ENCODE peak calls at places on chromosome 11, in seven cellular contexts. One of them, this sample, is unnamed.
A peak's percentile ranks its signal among the peaks of the same experiment; 100 is the strongest.

GRCh38 chr11:45618897-45619296 is 46.5 kb downstream of the CHST1 start:
- DNase-seq in C1 segment of cervical spinal cord: no peak
- DNase-seq in stimulated activated CD4-positive, alpha-beta T cell treated with anti-CD3 and anti-CD28 coated beads, Interleukin-1b, Interleukin-23, amount 100 ng/mL, for 1 hour: no peak
- DNase-seq in B cell: no peak
- DNase-seq in GM04504: no peak
- DNase-seq in stimulated activated CD8-positive, alpha-beta memory T cell treated with anti-CD3 and anti-CD28 coated beads, Interleukin-15, amount 100 ng/mL, for 4 hours: no peak
- DNase-seq in activated CD4-positive, alpha-beta T cell treated with anti-CD3 and anti-CD28 coated beads, Interleukin-2, amount 50 U/mL, for 24 hours: no peak
- DNase-seq in this sample: no peak

GRCh38 chr11:117879516-117880480 is 3.3 kb upstream of the FXYD6 start:
- DNase-seq in stimulated activated CD8-positive, alpha-beta memory T cell treated with anti-CD3 and anti-CD28 coated beads, Interleukin-15, amount 100 ng/mL, for 4 hours: no peak
- DNase-seq in B cell: no peak
- DNase-seq in C1 segment of cervical spinal cord: no peak
- DNase-seq in activated CD4-positive, alpha-beta T cell treated with anti-CD3 and anti-CD28 coated beads, Interleukin-2, amount 50 U/mL, for 24 hours: no peak
- DNase-seq in stimulated activated CD4-positive, alpha-beta T cell treated with anti-CD3 and anti-CD28 coated beads, Interleukin-1b, Interleukin-23, amount 100 ng/mL, for 1 hour: no peak
- DNase-seq in GM04504: no peak
- DNase-seq in this sample: no peak

GRCh38 chr11:123682976-123683375 is 28.6 kb upstream of the SCN3B start:
- DNase-seq in C1 segment of cervical spinal cord: no peak
- DNase-seq in activated CD4-positive, alpha-beta T cell treated with anti-CD3 and anti-CD28 coated beads, Interleukin-2, amount 50 U/mL, for 24 hours: no peak
- DNase-seq in stimulated activated CD8-positive, alpha-beta memory T cell treated with anti-CD3 and anti-CD28 coated beads, Interleukin-15, amount 100 ng/mL, for 4 hours: no peak
- DNase-seq in stimulated activated CD4-positive, alpha-beta T cell treated with anti-CD3 and anti-CD28 coated beads, Interleukin-1b, Interleukin-23, amount 100 ng/mL, for 1 hour: no peak
- DNase-seq in B cell: no peak
- DNase-seq in GM04504: no peak
- DNase-seq in this sample: no peak

GRCh38 chr11:130099356-130099755 is 29.7 kb downstream of the APLP2 start:
- DNase-seq in stimulated activated CD4-positive, alpha-beta T cell treated with anti-CD3 and anti-CD28 coated beads, Interleukin-1b, Interleukin-23, amount 100 ng/mL, for 1 hour: no peak
- DNase-seq in B cell: no peak
- DNase-seq in C1 segment of cervical spinal cord: no peak
- DNase-seq in GM04504: no peak
- DNase-seq in activated CD4-positive, alpha-beta T cell treated with anti-CD3 and anti-CD28 coated beads, Interleukin-2, amount 50 U/mL, for 24 hours: no peak
- DNase-seq in stimulated activated CD8-positive, alpha-beta memory T cell treated with anti-CD3 and anti-CD28 coated beads, Interleukin-15, amount 100 ng/mL, for 4 hours: no peak
- DNase-seq in this sample: no peak

GRCh38 chr11:76609736-76610370 is 60.7 kb downstream of the LRRC32 start:
- DNase-seq in stimulated activated CD8-positive, alpha-beta memory T cell treated with anti-CD3 and anti-CD28 coated beads, Interleukin-15, amount 100 ng/mL, for 4 hours: no peak
- DNase-seq in stimulated activated CD4-positive, alpha-beta T cell treated with anti-CD3 and anti-CD28 coated beads, Interleukin-1b, Interleukin-23, amount 100 ng/mL, for 1 hour: no peak
- DNase-seq in C1 segment of cervical spinal cord: no peak
- DNase-seq in B cell: no peak
- DNase-seq in activated CD4-positive, alpha-beta T cell treated with anti-CD3 and anti-CD28 coated beads, Interleukin-2, amount 50 U/mL, for 24 hours: no peak
- DNase-seq in GM04504: no peak
- DNase-seq in this sample: no peak

GRCh38 chr11:124759268-124760204 is 2.6 kb downstream of the ESAM start:
- DNase-seq in stimulated activated CD8-positive, alpha-beta memory T cell treated with anti-CD3 and anti-CD28 coated beads, Interleukin-15, amount 100 ng/mL, for 4 hours: no peak
- DNase-seq in stimulated activated CD4-positive, alpha-beta T cell treated with anti-CD3 and anti-CD28 coated beads, Interleukin-1b, Interleukin-23, amount 100 ng/mL, for 1 hour: no peak
- DNase-seq in activated CD4-positive, alpha-beta T cell treated with anti-CD3 and anti-CD28 coated beads, Interleukin-2, amount 50 U/mL, for 24 hours: no peak
- DNase-seq in GM04504: no peak
- DNase-seq in B cell: peak; percentile 47
- DNase-seq in C1 segment of cervical spinal cord: no peak
- DNase-seq in this sample: no peak

GRCh38 chr11:35021589-35021988 is 105.2 kb downstream of the PDHX start:
- DNase-seq in B cell: no peak
- DNase-seq in C1 segment of cervical spinal cord: peak; percentile 19
- DNase-seq in activated CD4-positive, alpha-beta T cell treated with anti-CD3 and anti-CD28 coated beads, Interleukin-2, amount 50 U/mL, for 24 hours: no peak
- DNase-seq in stimulated activated CD4-positive, alpha-beta T cell treated with anti-CD3 and anti-CD28 coated beads, Interleukin-1b, Interleukin-23, amount 100 ng/mL, for 1 hour: no peak
- DNase-seq in stimulated activated CD8-positive, alpha-beta memory T cell treated with anti-CD3 and anti-CD28 coated beads, Interleukin-15, amount 100 ng/mL, for 4 hours: no peak
- DNase-seq in GM04504: no peak
- DNase-seq in this sample: no peak

GRCh38 chr11:110971110-110971509 is 258.9 kb upstream of the ARHGAP20 start:
- DNase-seq in C1 segment of cervical spinal cord: no peak
- DNase-seq in stimulated activated CD4-positive, alpha-beta T cell treated with anti-CD3 and anti-CD28 coated beads, Interleukin-1b, Interleukin-23, amount 100 ng/mL, for 1 hour: no peak
- DNase-seq in activated CD4-positive, alpha-beta T cell treated with anti-CD3 and anti-CD28 coated beads, Interleukin-2, amount 50 U/mL, for 24 hours: no peak
- DNase-seq in stimulated activated CD8-positive, alpha-beta memory T cell treated with anti-CD3 and anti-CD28 coated beads, Interleukin-15, amount 100 ng/mL, for 4 hours: no peak
- DNase-seq in GM04504: peak; percentile 24
- DNase-seq in B cell: no peak
- DNase-seq in this sample: no peak

GRCh38 chr11:74388678-74389327 is 9.4 kb downstream of the PGM2L1 start:
- DNase-seq in stimulated activated CD4-positive, alpha-beta T cell treated with anti-CD3 and anti-CD28 coated beads, Interleukin-1b, Interleukin-23, amount 100 ng/mL, for 1 hour: peak; percentile 25
- DNase-seq in B cell: peak; percentile 73
- DNase-seq in stimulated activated CD8-positive, alpha-beta memory T cell treated with anti-CD3 and anti-CD28 coated beads, Interleukin-15, amount 100 ng/mL, for 4 hours: peak; percentile 56
- DNase-seq in GM04504: no peak
- DNase-seq in activated CD4-positive, alpha-beta T cell treated with anti-CD3 and anti-CD28 coated beads, Interleukin-2, amount 50 U/mL, for 24 hours: peak; percentile 18
- DNase-seq in C1 segment of cervical spinal cord: peak; percentile 17
- DNase-seq in this sample: peak; percentile 72

GRCh38 chr11:125394306-125394705 is 101.8 kb downstream of the FEZ1 start:
- DNase-seq in B cell: no peak
- DNase-seq in stimulated activated CD4-positive, alpha-beta T cell treated with anti-CD3 and anti-CD28 coated beads, Interleukin-1b, Interleukin-23, amount 100 ng/mL, for 1 hour: no peak
- DNase-seq in C1 segment of cervical spinal cord: no peak
- DNase-seq in activated CD4-positive, alpha-beta T cell treated with anti-CD3 and anti-CD28 coated beads, Interleukin-2, amount 50 U/mL, for 24 hours: no peak
- DNase-seq in stimulated activated CD8-positive, alpha-beta memory T cell treated with anti-CD3 and anti-CD28 coated beads, Interleukin-15, amount 100 ng/mL, for 4 hours: no peak
- DNase-seq in GM04504: no peak
- DNase-seq in this sample: no peak

GRCh38 chr11:22938691-22939090 is 78.4 kb upstream of the CCDC179 start:
- DNase-seq in C1 segment of cervical spinal cord: no peak
- DNase-seq in stimulated activated CD8-positive, alpha-beta memory T cell treated with anti-CD3 and anti-CD28 coated beads, Interleukin-15, amount 100 ng/mL, for 4 hours: no peak
- DNase-seq in activated CD4-positive, alpha-beta T cell treated with anti-CD3 and anti-CD28 coated beads, Interleukin-2, amount 50 U/mL, for 24 hours: no peak
- DNase-seq in B cell: no peak
- DNase-seq in GM04504: no peak
- DNase-seq in stimulated activated CD4-positive, alpha-beta T cell treated with anti-CD3 and anti-CD28 coated beads, Interleukin-1b, Interleukin-23, amount 100 ng/mL, for 1 hour: no peak
- DNase-seq in this sample: no peak

GRCh38 chr11:86755196-86755595 is 45.1 kb upstream of the PRSS23 start:
- DNase-seq in stimulated activated CD4-positive, alpha-beta T cell treated with anti-CD3 and anti-CD28 coated beads, Interleukin-1b, Interleukin-23, amount 100 ng/mL, for 1 hour: no peak
- DNase-seq in stimulated activated CD8-positive, alpha-beta memory T cell treated with anti-CD3 and anti-CD28 coated beads, Interleukin-15, amount 100 ng/mL, for 4 hours: no peak
- DNase-seq in C1 segment of cervical spinal cord: no peak
- DNase-seq in GM04504: no peak
- DNase-seq in B cell: no peak
- DNase-seq in activated CD4-positive, alpha-beta T cell treated with anti-CD3 and anti-CD28 coated beads, Interleukin-2, amount 50 U/mL, for 24 hours: no peak
- DNase-seq in this sample: no peak

GRCh38 chr11:64568584-64569140 is 22.4 kb upstream of the SLC22A12 start:
- DNase-seq in stimulated activated CD8-positive, alpha-beta memory T cell treated with anti-CD3 and anti-CD28 coated beads, Interleukin-15, amount 100 ng/mL, for 4 hours: no peak
- DNase-seq in activated CD4-positive, alpha-beta T cell treated with anti-CD3 and anti-CD28 coated beads, Interleukin-2, amount 50 U/mL, for 24 hours: no peak
- DNase-seq in GM04504: no peak
- DNase-seq in C1 segment of cervical spinal cord: no peak
- DNase-seq in stimulated activated CD4-positive, alpha-beta T cell treated with anti-CD3 and anti-CD28 coated beads, Interleukin-1b, Interleukin-23, amount 100 ng/mL, for 1 hour: no peak
- DNase-seq in B cell: no peak
- DNase-seq in this sample: no peak

GRCh38 chr11:69601346-69601975 is 39.5 kb upstream of the CCND1 start:
- DNase-seq in activated CD4-positive, alpha-beta T cell treated with anti-CD3 and anti-CD28 coated beads, Interleukin-2, amount 50 U/mL, for 24 hours: no peak
- DNase-seq in GM04504: no peak
- DNase-seq in C1 segment of cervical spinal cord: no peak
- DNase-seq in B cell: no peak
- DNase-seq in stimulated activated CD4-positive, alpha-beta T cell treated with anti-CD3 and anti-CD28 coated beads, Interleukin-1b, Interleukin-23, amount 100 ng/mL, for 1 hour: no peak
- DNase-seq in stimulated activated CD8-positive, alpha-beta memory T cell treated with anti-CD3 and anti-CD28 coated beads, Interleukin-15, amount 100 ng/mL, for 4 hours: no peak
- DNase-seq in this sample: peak; percentile 23

GRCh38 chr11:128505449-128506058 is 81.8 kb downstream of the ETS1 start:
- DNase-seq in C1 segment of cervical spinal cord: no peak
- DNase-seq in stimulated activated CD4-positive, alpha-beta T cell treated with anti-CD3 and anti-CD28 coated beads, Interleukin-1b, Interleukin-23, amount 100 ng/mL, for 1 hour: no peak
- DNase-seq in stimulated activated CD8-positive, alpha-beta memory T cell treated with anti-CD3 and anti-CD28 coated beads, Interleukin-15, amount 100 ng/mL, for 4 hours: no peak
- DNase-seq in activated CD4-positive, alpha-beta T cell treated with anti-CD3 and anti-CD28 coated beads, Interleukin-2, amount 50 U/mL, for 24 hours: no peak
- DNase-seq in GM04504: no peak
- DNase-seq in B cell: no peak
- DNase-seq in this sample: no peak